ENCODE peak calls at places on chromosomes 6 and 20, in seven cellular contexts. One of them, this sample, is unnamed.

GRCh38 chr6:74879234-74879633 is 326.6 kb downstream of the COL12A1 start:
- DNase-seq in HCT116: no peak
- DNase-seq in GM12878: no peak
- DNase-seq in H1: no peak
- DNase-seq in SK-N-SH: no peak
- DNase-seq in HepG2: no peak
- DNase-seq in K562: no peak
- DNase-seq in this sample: no peak

GRCh38 chr6:156776470-156776840 is 723 bp upstream of the ARID1B start:
- DNase-seq in HCT116: no peak
- DNase-seq in K562: no peak
- DNase-seq in SK-N-SH: peak
- DNase-seq in H1: no peak
- DNase-seq in GM12878: no peak
- DNase-seq in HepG2: peak
- DNase-seq in this sample: peak

GRCh38 chr6:83114164-83114563 is 46.7 kb downstream of the DOP1A start:
- DNase-seq in HCT116: no peak
- DNase-seq in SK-N-SH: no peak
- DNase-seq in GM12878: no peak
- DNase-seq in H1: no peak
- DNase-seq in HepG2: no peak
- DNase-seq in K562: no peak
- DNase-seq in this sample: no peak

GRCh38 chr6:6781172-6781876 is 192.8 kb downstream of the LY86 start:
- DNase-seq in HCT116: peak
- DNase-seq in H1: no peak
- DNase-seq in SK-N-SH: no peak
- DNase-seq in HepG2: no peak
- DNase-seq in GM12878: no peak
- DNase-seq in K562: no peak
- DNase-seq in this sample: no peak

GRCh38 chr20:17868700-17869231 is 99.8 kb downstream of the SNX5 start:
- DNase-seq in SK-N-SH: no peak
- DNase-seq in K562: no peak
- DNase-seq in HCT116: no peak
- DNase-seq in H1: no peak
- DNase-seq in GM12878: no peak
- DNase-seq in HepG2: no peak
- DNase-seq in this sample: no peak

GRCh38 chr6:34145161-34146020 is 496 bp downstream of the GRM4 start:
- DNase-seq in SK-N-SH: peak
- DNase-seq in GM12878: no peak
- DNase-seq in HepG2: no peak
- DNase-seq in HCT116: no peak
- DNase-seq in H1: no peak
- DNase-seq in K562: no peak
- DNase-seq in this sample: peak

GRCh38 chr6:155985660-155986138 is 530.1 kb upstream of the NOX3 start:
- DNase-seq in HCT116: no peak
- DNase-seq in GM12878: no peak
- DNase-seq in K562: no peak
- DNase-seq in HepG2: no peak
- DNase-seq in H1: no peak
- DNase-seq in SK-N-SH: no peak
- DNase-seq in this sample: no peak

GRCh38 chr6:84055646-84056045 is 22.1 kb downstream of the MRAP2 start:
- DNase-seq in HCT116: no peak
- DNase-seq in HepG2: no peak
- DNase-seq in H1: no peak
- DNase-seq in GM12878: no peak
- DNase-seq in SK-N-SH: no peak
- DNase-seq in K562: no peak
- DNase-seq in this sample: no peak

GRCh38 chr6:12324096-12324495 is 33.9 kb downstream of the EDN1 start:
- DNase-seq in HCT116: peak
- DNase-seq in HepG2: peak
- DNase-seq in SK-N-SH: no peak
- DNase-seq in H1: no peak
- DNase-seq in K562: no peak
- DNase-seq in GM12878: no peak
- DNase-seq in this sample: peak

GRCh38 chr20:37436527-37436926 is 84.5 kb upstream of the NNAT start:
- DNase-seq in GM12878: no peak
- DNase-seq in HCT116: no peak
- DNase-seq in HepG2: no peak
- DNase-seq in H1: no peak
- DNase-seq in K562: no peak
- DNase-seq in SK-N-SH: no peak
- DNase-seq in this sample: no peak

GRCh38 chr20:48821261-48821910 is 6.4 kb downstream of the PREX1 start:
- DNase-seq in K562: no peak
- DNase-seq in GM12878: no peak
- DNase-seq in HepG2: no peak
- DNase-seq in H1: no peak
- DNase-seq in SK-N-SH: no peak
- DNase-seq in HCT116: no peak
- DNase-seq in this sample: no peak

GRCh38 chr6:125519367-125519766 is 217.6 kb upstream of the HDDC2 start:
- DNase-seq in GM12878: no peak
- DNase-seq in HepG2: no peak
- DNase-seq in H1: no peak
- DNase-seq in SK-N-SH: no peak
- DNase-seq in HCT116: no peak
- DNase-seq in K562: no peak
- DNase-seq in this sample: peak

GRCh38 chr6:26552205-26552604 is 14.0 kb downstream of the HMGN4 start:
- DNase-seq in SK-N-SH: no peak
- DNase-seq in H1: no peak
- DNase-seq in HCT116: no peak
- DNase-seq in GM12878: no peak
- DNase-seq in K562: no peak
- DNase-seq in HepG2: no peak
- DNase-seq in this sample: no peak

GRCh38 chr6:108170607-108171290 is 4.9 kb downstream of the NR2E1 start:
- DNase-seq in K562: no peak
- DNase-seq in H1: no peak
- DNase-seq in GM12878: no peak
- DNase-seq in HCT116: no peak
- DNase-seq in HepG2: no peak
- DNase-seq in SK-N-SH: no peak
- DNase-seq in this sample: no peak

GRCh38 chr6:11710968-11711643 is 67.5 kb downstream of the ADTRP start:
- DNase-seq in HCT116: no peak
- DNase-seq in SK-N-SH: no peak
- DNase-seq in GM12878: no peak
- DNase-seq in H1: no peak
- DNase-seq in K562: no peak
- DNase-seq in HepG2: no peak
- DNase-seq in this sample: no peak

GRCh38 chr20:45427236-45428149 is 11.6 kb downstream of the PIGT start:
- DNase-seq in GM12878: no peak
- DNase-seq in HepG2: no peak
- DNase-seq in K562: peak
- DNase-seq in SK-N-SH: peak
- DNase-seq in HCT116: no peak
- DNase-seq in H1: no peak
- DNase-seq in this sample: no peak

GRCh38 chr6:21748343-21749063 is 155.0 kb downstream of the SOX4 start:
- DNase-seq in SK-N-SH: no peak
- DNase-seq in GM12878: no peak
- DNase-seq in HepG2: no peak
- DNase-seq in H1: no peak
- DNase-seq in K562: no peak
- DNase-seq in HCT116: no peak
- DNase-seq in this sample: peak

GRCh38 chr6:74366634-74367033 is 670.6 kb downstream of the CD109 start:
- DNase-seq in H1: no peak
- DNase-seq in K562: no peak
- DNase-seq in SK-N-SH: no peak
- DNase-seq in HepG2: no peak
- DNase-seq in GM12878: no peak
- DNase-seq in HCT116: peak
- DNase-seq in this sample: no peak

GRCh38 chr6:166707045-166707444 is 80.0 kb upstream of the RPS6KA2 start:
- DNase-seq in K562: peak
- DNase-seq in HepG2: peak
- DNase-seq in GM12878: no peak
- DNase-seq in SK-N-SH: peak
- DNase-seq in H1: peak
- DNase-seq in HCT116: no peak
- DNase-seq in this sample: no peak

DNA sequence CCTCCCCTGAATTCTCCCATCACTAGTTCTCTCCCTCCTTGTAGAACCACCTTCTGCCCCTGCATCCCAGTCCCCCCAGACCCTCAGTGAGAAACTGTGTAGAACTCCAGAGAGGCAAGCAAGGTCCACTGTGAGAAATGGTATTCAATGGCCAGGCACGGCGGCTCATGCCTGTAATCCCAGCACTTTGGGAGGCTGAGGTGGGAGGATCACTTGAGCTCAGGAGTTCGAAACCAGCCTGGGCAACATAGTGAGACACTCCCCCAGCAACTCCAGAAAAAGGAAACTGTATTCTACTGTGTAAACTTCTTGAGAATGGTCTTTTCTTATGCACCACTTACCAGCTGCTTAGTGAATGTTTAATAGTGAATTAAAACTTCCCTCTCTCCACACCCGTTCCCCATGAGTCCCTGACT is 8.2 kb upstream of the CD83 start:
- DNase-seq in K562: no peak
- DNase-seq in H1: no peak
- DNase-seq in SK-N-SH: no peak
- DNase-seq in HCT116: no peak
- DNase-seq in HepG2: no peak
- DNase-seq in GM12878: no peak
- DNase-seq in this sample: no peak
- TF ChIP-seq JUND in K562: no peak
- TF ChIP-seq JUND in H1: no peak
- TF ChIP-seq JUND in SK-N-SH: no peak
- TF ChIP-seq JUND in HCT116: no peak
- TF ChIP-seq JUND in HepG2: no peak
- TF ChIP-seq JUND in GM12878: no peak
- TF ChIP-seq JUND in this sample: no peak

GRCh38 chr6:162670345-162670744 is 57.2 kb downstream of the PRKN start:
- DNase-seq in HCT116: no peak
- DNase-seq in GM12878: no peak
- DNase-seq in HepG2: no peak
- DNase-seq in K562: no peak
- DNase-seq in H1: no peak
- DNase-seq in SK-N-SH: no peak
- DNase-seq in this sample: no peak
- TF ChIP-seq JUND in HCT116: no peak
- TF ChIP-seq JUND in GM12878: no peak
- TF ChIP-seq JUND in HepG2: no peak
- TF ChIP-seq JUND in K562: no peak
- TF ChIP-seq JUND in H1: no peak
- TF ChIP-seq JUND in SK-N-SH: no peak
- TF ChIP-seq JUND in this sample: no peak

DNA sequence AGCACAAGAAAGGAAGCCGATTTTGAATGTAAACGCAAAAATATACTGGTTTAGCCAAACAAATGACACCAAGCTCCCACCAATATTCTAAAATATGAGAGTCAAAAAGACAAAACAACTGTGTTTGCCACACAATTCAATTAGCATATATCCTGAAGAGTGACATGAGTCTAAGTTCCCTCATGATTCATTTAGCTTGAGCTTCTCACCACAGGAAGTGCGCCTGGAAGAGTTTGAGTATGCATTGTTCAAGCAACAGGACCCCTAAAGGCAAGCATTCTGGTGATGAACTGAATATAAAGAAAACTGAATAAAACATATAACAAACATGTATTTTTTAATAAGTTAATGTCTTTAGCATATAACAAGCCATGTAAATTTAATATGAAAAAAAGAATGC is 115.2 kb upstream of the RUNX2 start:
- DNase-seq in K562: no peak
- DNase-seq in SK-N-SH: no peak
- DNase-seq in H1: no peak
- DNase-seq in HepG2: no peak
- DNase-seq in HCT116: no peak
- DNase-seq in GM12878: no peak
- DNase-seq in this sample: no peak
- TF ChIP-seq JUND in K562: no peak
- TF ChIP-seq JUND in SK-N-SH: no peak
- TF ChIP-seq JUND in H1: no peak
- TF ChIP-seq JUND in HepG2: no peak
- TF ChIP-seq JUND in HCT116: no peak
- TF ChIP-seq JUND in GM12878: no peak
- TF ChIP-seq JUND in this sample: no peak

DNA sequence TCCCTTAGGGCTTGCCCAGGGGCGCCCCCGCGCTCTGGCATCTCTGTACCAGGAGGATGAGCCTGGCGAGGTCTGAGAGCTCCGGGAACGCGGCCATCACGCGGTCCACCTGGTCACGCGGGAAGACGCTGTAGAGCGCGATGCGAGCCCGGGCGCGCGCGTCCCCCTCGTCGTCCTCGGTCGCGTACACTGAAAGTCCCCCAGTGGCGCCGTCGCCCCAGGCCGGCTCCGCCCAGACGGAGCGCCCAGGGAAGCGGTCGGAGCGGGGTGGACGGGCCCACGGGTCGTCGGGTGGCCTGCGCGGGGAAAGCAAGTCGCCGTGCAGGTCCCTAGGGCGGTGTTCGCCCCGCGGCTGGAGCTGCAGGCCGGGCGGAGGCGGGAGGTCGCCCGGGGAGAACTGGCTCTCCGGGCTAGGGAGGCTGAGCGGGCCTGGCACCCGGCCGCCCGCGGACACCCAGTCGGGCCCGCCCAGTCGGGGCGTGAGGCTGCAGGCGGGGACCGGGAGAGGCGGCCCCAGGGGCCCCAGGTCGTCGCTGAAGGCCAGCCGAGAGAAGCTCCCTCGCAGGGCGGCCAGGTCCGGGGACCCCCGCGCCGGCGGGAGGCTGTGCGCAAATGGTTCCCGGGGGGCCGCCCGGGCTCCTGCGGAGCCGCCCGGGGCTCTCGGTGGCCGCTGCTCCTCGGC is 34.0 kb downstream of the ZC3H12D start:
- DNase-seq in SK-N-SH: peak
- DNase-seq in GM12878: no peak
- DNase-seq in HepG2: no peak
- DNase-seq in H1: no peak
- DNase-seq in HCT116: no peak
- DNase-seq in K562: no peak
- DNase-seq in this sample: peak
- TF ChIP-seq JUND in SK-N-SH: no peak
- TF ChIP-seq JUND in GM12878: no peak
- TF ChIP-seq JUND in HepG2: no peak
- TF ChIP-seq JUND in H1: no peak
- TF ChIP-seq JUND in HCT116: no peak
- TF ChIP-seq JUND in K562: no peak
- TF ChIP-seq JUND in this sample: no peak

GRCh38 chr6:134057478-134057877 is 5.1 kb upstream of the SLC2A12 start:
- DNase-seq in GM12878: no peak
- DNase-seq in SK-N-SH: no peak
- DNase-seq in HepG2: no peak
- DNase-seq in HCT116: no peak
- DNase-seq in K562: no peak
- DNase-seq in H1: no peak
- DNase-seq in this sample: no peak
- TF ChIP-seq JUND in GM12878: no peak
- TF ChIP-seq JUND in SK-N-SH: no peak
- TF ChIP-seq JUND in HepG2: no peak
- TF ChIP-seq JUND in HCT116: no peak
- TF ChIP-seq JUND in K562: no peak
- TF ChIP-seq JUND in H1: no peak
- TF ChIP-seq JUND in this sample: no peak